ENCODE peak calls at places on chromosome 10, in four cellular contexts. One of them, this sample, is unnamed.

GRCh38 chr10:119942973-119943372 is 50.4 kb downstream of the SEC23IP start:
- DNase-seq in K562: no peak
- DNase-seq in H1: no peak
- DNase-seq in WTC11: no peak
- DNase-seq in this sample: no peak

GRCh38 chr10:124534231-124534798 is 72.7 kb downstream of the LHPP start:
- DNase-seq in K562: no peak
- DNase-seq in H1: no peak
- DNase-seq in WTC11: peak
- DNase-seq in this sample: no peak

GRCh38 chr10:17516376-17516775 is 62.0 kb upstream of the ST8SIA6 start:
- DNase-seq in K562: no peak
- DNase-seq in H1: no peak
- DNase-seq in WTC11: no peak
- DNase-seq in this sample: no peak

GRCh38 chr10:58019863-58020537 is 247.7 kb downstream of the IPMK start:
- DNase-seq in K562: no peak
- DNase-seq in H1: no peak
- DNase-seq in WTC11: no peak
- DNase-seq in this sample: no peak

GRCh38 chr10:70619271-70620019 is 16.9 kb upstream of the PRF1 start:
- DNase-seq in K562: peak
- DNase-seq in H1: no peak
- DNase-seq in WTC11: no peak
- DNase-seq in this sample: no peak

GRCh38 chr10:85642421-85643170 is 724.0 kb downstream of the GRID1 start:
- DNase-seq in K562: no peak
- DNase-seq in H1: no peak
- DNase-seq in WTC11: no peak
- DNase-seq in this sample: no peak

GRCh38 chr10:25725917-25726716 is 207.9 kb upstream of the MYO3A start:
- DNase-seq in K562: peak
- DNase-seq in H1: no peak
- DNase-seq in WTC11: peak
- DNase-seq in this sample: peak

GRCh38 chr10:89653410-89653828 is 8.4 kb upstream of the PANK1 start:
- DNase-seq in K562: no peak
- DNase-seq in H1: no peak
- DNase-seq in WTC11: no peak
- DNase-seq in this sample: no peak

GRCh38 chr10:74869635-74870034 is 43.2 kb downstream of the KAT6B start:
- DNase-seq in K562: no peak
- DNase-seq in H1: no peak
- DNase-seq in WTC11: no peak
- DNase-seq in this sample: no peak

GRCh38 chr10:129945031-129945430 is 19.0 kb downstream of the EBF3 start:
- DNase-seq in K562: no peak
- DNase-seq in H1: no peak
- DNase-seq in WTC11: no peak
- DNase-seq in this sample: no peak

GRCh38 chr10:17562572-17562971 is 54.6 kb downstream of the HACD1 start:
- DNase-seq in K562: no peak
- DNase-seq in H1: no peak
- DNase-seq in WTC11: no peak
- DNase-seq in this sample: no peak

GRCh38 chr10:5396545-5396944 is 8.1 kb downstream of the TUBAL3 start:
- DNase-seq in K562: no peak
- DNase-seq in H1: no peak
- DNase-seq in WTC11: no peak
- DNase-seq in this sample: no peak

GRCh38 chr10:8596929-8597472 is 542.5 kb downstream of the GATA3 start:
- DNase-seq in K562: no peak
- DNase-seq in H1: no peak
- DNase-seq in WTC11: no peak
- DNase-seq in this sample: no peak

GRCh38 chr10:131580076-131580652 is 268.6 kb upstream of the TCERG1L start:
- DNase-seq in K562: no peak
- DNase-seq in H1: no peak
- DNase-seq in WTC11: no peak
- DNase-seq in this sample: no peak

GRCh38 chr10:79164075-79164474 is 95.3 kb downstream of the ZMIZ1 start:
- DNase-seq in K562: no peak
- DNase-seq in H1: no peak
- DNase-seq in WTC11: no peak
- DNase-seq in this sample: no peak

GRCh38 chr10:101619983-101620382 is 31.9 kb downstream of the DPCD start:
- DNase-seq in K562: no peak
- DNase-seq in H1: no peak
- DNase-seq in WTC11: no peak
- DNase-seq in this sample: no peak

GRCh38 chr10:99682752-99683151 is 23.4 kb downstream of the ENTPD7 start:
- DNase-seq in K562: peak
- DNase-seq in H1: no peak
- DNase-seq in WTC11: peak
- DNase-seq in this sample: no peak

GRCh38 chr10:77592946-77593636 is 44.5 kb downstream of the KCNMA1 start:
- DNase-seq in K562: no peak
- DNase-seq in H1: no peak
- DNase-seq in WTC11: no peak
- DNase-seq in this sample: no peak

GRCh38 chr10:64196638-64197315 is 675.6 kb downstream of the REEP3 start:
- DNase-seq in K562: no peak
- DNase-seq in H1: no peak
- DNase-seq in WTC11: no peak
- DNase-seq in this sample: no peak

GRCh38 chr10:125060851-125061556 is 99.4 kb downstream of the CTBP2 start:
- DNase-seq in K562: no peak
- DNase-seq in H1: peak
- DNase-seq in WTC11: peak
- DNase-seq in this sample: peak

GRCh38 chr10:52451817-52452216 is 137.7 kb downstream of the DKK1 start:
- DNase-seq in K562: no peak
- DNase-seq in H1: no peak
- DNase-seq in WTC11: no peak
- DNase-seq in this sample: no peak

GRCh38 chr10:121914661-121915060 is 13.2 kb downstream of the ATE1 start:
- DNase-seq in K562: no peak
- DNase-seq in H1: no peak
- DNase-seq in WTC11: no peak
- DNase-seq in this sample: no peak

GRCh38 chr10:121910673-121911420 is 17.0 kb downstream of the ATE1 start:
- DNase-seq in K562: no peak
- DNase-seq in H1: no peak
- DNase-seq in WTC11: no peak
- DNase-seq in this sample: no peak

DNA sequence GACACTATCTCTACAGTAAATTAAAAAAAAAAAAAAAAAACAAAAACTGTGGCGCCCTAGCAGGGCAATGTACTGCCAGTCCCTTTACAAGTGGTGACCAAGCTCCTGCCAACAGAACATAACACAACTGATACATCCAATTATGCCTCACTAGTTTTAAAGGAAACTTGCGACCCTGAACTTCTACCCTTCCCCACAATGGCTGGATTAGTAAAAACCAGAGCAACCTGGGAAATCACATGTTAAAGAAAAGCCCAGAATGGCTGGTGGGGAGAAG is 16.5 kb downstream of the ATE1 start:
- DNase-seq in K562: no peak
- DNase-seq in H1: no peak
- DNase-seq in WTC11: no peak
- DNase-seq in this sample: no peak
- TF ChIP-seq TEAD4 in K562: no peak
- TF ChIP-seq TEAD4 in H1: no peak
- TF ChIP-seq TEAD4 in WTC11: no peak
- TF ChIP-seq TEAD4 in this sample: no peak

DNA sequence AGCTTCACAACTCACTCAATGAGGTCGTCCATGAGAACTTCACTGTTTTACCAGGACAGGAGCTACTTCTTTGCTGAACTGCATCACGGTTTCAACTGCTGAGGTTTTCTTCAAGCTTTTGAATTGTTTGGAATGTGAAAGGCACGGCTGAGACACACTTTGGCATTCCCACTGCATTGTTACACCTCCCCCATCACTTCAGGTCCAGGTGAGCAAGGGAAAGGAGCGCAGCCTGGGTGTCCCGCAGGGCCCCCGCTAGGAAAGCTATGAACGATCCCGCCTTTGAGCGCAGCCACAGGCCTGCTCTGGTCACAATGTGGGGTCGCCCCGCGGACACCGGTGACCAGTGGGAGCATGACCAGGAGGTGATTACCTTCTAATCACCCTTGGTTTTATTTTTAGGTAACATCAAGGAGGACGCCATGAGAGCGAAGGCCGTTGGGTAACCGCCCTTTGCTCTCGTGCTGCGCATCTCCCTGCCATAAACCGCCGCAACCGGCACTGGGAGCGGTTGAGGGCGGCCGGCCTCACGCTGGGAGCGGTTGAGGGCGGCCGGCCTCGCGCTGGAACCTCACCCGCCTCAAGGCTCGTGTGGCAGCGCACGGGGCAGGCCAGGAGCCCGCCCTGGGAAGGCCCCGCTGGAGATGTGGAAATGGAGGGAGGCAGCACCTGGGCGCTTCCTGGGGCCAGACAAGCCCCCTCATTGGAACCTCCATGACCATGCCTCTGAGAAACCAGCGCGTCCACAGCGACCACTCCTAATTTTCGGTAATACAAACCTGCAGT is 50.9 kb upstream of the SGMS1 start:
- DNase-seq in K562: no peak
- DNase-seq in H1: no peak
- DNase-seq in WTC11: no peak
- DNase-seq in this sample: no peak
- TF ChIP-seq TEAD4 in K562: no peak
- TF ChIP-seq TEAD4 in H1: peak
- TF ChIP-seq TEAD4 in WTC11: no peak
- TF ChIP-seq TEAD4 in this sample: no peak

GRCh38 chr10:94042814-94043175 is 49.1 kb downstream of the PLCE1 start:
- DNase-seq in K562: no peak
- DNase-seq in H1: no peak
- DNase-seq in WTC11: no peak
- DNase-seq in this sample: no peak

GRCh38 chr10:94043431-94043990 is 49.8 kb downstream of the PLCE1 start:
- DNase-seq in K562: no peak
- DNase-seq in H1: no peak
- DNase-seq in WTC11: no peak
- DNase-seq in this sample: no peak

GRCh38 chr10:94038024-94038423 is 44.3 kb downstream of the PLCE1 start:
- DNase-seq in K562: no peak
- DNase-seq in H1: no peak
- DNase-seq in WTC11: no peak
- DNase-seq in this sample: no peak

GRCh38 chr10:94046152-94046551 is 52.4 kb downstream of the PLCE1 start:
- DNase-seq in K562: no peak
- DNase-seq in H1: no peak
- DNase-seq in WTC11: peak
- DNase-seq in this sample: no peak

DNA sequence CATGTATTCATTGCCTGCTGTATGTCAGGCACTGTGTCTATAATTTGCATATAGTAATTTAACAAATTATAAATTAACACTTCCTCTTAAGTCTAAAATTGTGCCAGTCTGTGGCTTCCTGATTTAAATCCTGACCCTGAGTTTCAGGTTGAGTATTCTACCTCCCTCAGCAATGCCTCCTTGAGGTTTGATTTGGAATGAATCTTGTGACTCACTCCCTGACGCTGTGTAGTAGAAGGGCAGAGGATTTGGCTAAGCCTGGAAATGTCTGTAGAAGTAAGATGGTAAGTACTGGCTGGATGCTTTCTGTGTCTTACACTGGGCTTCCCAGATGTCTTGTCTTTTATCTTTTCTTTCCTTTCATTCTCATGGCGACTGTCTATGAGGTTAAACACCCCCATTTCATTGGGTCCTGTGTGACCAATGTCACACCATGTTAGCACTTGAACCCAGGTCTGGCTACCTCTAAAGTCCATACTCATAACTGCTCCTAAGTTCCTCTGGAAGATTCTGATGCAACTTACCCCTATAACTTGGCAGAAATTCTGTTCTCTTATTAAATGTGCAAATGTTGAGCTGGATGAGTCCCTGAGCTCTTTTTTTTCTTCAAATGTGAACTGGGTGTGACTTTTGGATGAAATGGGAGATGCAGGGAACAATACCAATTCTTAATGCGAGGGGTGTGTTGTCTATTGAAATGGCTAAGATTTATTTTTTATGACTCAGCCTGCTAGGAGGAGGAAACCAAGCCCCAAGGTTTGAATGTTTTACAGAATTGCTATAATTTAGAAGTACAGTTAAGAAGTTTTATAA is 48.5 kb downstream of the PLCE1 start:
- DNase-seq in K562: no peak
- DNase-seq in H1: no peak
- DNase-seq in WTC11: no peak
- DNase-seq in this sample: no peak
- TF ChIP-seq TEAD4 in K562: no peak
- TF ChIP-seq TEAD4 in H1: no peak
- TF ChIP-seq TEAD4 in WTC11: no peak
- TF ChIP-seq TEAD4 in this sample: no peak

GRCh38 chr10:114825513-114826253 is 4.1 kb downstream of the FHIP2A start:
- DNase-seq in K562: no peak
- DNase-seq in H1: no peak
- DNase-seq in WTC11: no peak
- DNase-seq in this sample: no peak
- TF ChIP-seq TEAD4 in K562: no peak
- TF ChIP-seq TEAD4 in H1: no peak
- TF ChIP-seq TEAD4 in WTC11: no peak
- TF ChIP-seq TEAD4 in this sample: peak

This sample was measured in SK-N-SH.